ENCODE peak calls at places on chromosomes 16 and 17, in ten cellular contexts. One of them, this sample, is unnamed. For H3K4me1, the result is how much of the 10 kb centered on the place peaks cover.

GRCh38 chr16:67150058-67150832 is 553 bp downstream of the B3GNT9 start:
- DNase-seq in prostate gland: no peak
- DNase-seq in endothelial cell of umbilical vein: peak
- DNase-seq in stomach: no peak
- DNase-seq in transverse colon: no peak
- DNase-seq in vagina: no peak
- DNase-seq in H1: no peak
- DNase-seq in K562: peak
- DNase-seq in HCT116: no peak
- DNase-seq in upper lobe of left lung: no peak
- DNase-seq in this sample: peak

GRCh38 chr16:88759245-88759975 is 25.6 kb downstream of the PIEZO1 start:
- DNase-seq in prostate gland: peak
- DNase-seq in endothelial cell of umbilical vein: peak
- DNase-seq in stomach: peak
- DNase-seq in transverse colon: peak
- DNase-seq in vagina: no peak
- DNase-seq in H1: no peak
- DNase-seq in K562: no peak
- DNase-seq in HCT116: no peak
- DNase-seq in upper lobe of left lung: peak
- DNase-seq in this sample: peak

GRCh38 chr16:46972971-46973456 is 460 bp downstream of the DNAJA2 start:
- DNase-seq in prostate gland: peak
- DNase-seq in endothelial cell of umbilical vein: no peak
- DNase-seq in stomach: peak
- DNase-seq in transverse colon: peak
- DNase-seq in vagina: no peak
- DNase-seq in H1: no peak
- DNase-seq in K562: peak
- DNase-seq in HCT116: no peak
- DNase-seq in upper lobe of left lung: peak
- DNase-seq in this sample: peak

GRCh38 chr17:30226878-30227277 is 8.6 kb downstream of the SLC6A4 start:
- DNase-seq in prostate gland: no peak
- DNase-seq in endothelial cell of umbilical vein: no peak
- DNase-seq in stomach: no peak
- DNase-seq in transverse colon: no peak
- DNase-seq in vagina: no peak
- DNase-seq in H1: no peak
- DNase-seq in K562: no peak
- DNase-seq in HCT116: no peak
- DNase-seq in upper lobe of left lung: no peak
- DNase-seq in this sample: peak

GRCh38 chr17:71764507-71764906 is 356.3 kb upstream of the SOX9 start:
- DNase-seq in prostate gland: no peak
- DNase-seq in endothelial cell of umbilical vein: no peak
- DNase-seq in stomach: no peak
- DNase-seq in transverse colon: peak
- DNase-seq in vagina: no peak
- DNase-seq in H1: peak
- DNase-seq in K562: no peak
- DNase-seq in HCT116: peak
- DNase-seq in upper lobe of left lung: no peak
- DNase-seq in this sample: no peak

GRCh38 chr17:76354747-76355310 is 1.1 kb upstream of the PRPSAP1 start:
- DNase-seq in prostate gland: no peak
- DNase-seq in endothelial cell of umbilical vein: no peak
- DNase-seq in stomach: no peak
- DNase-seq in transverse colon: no peak
- DNase-seq in vagina: no peak
- DNase-seq in H1: no peak
- DNase-seq in K562: peak
- DNase-seq in HCT116: no peak
- DNase-seq in upper lobe of left lung: no peak
- DNase-seq in this sample: no peak

GRCh38 chr17:2420131-2420530 is 19.3 kb upstream of the MNT start:
- DNase-seq in prostate gland: no peak
- DNase-seq in endothelial cell of umbilical vein: no peak
- DNase-seq in stomach: no peak
- DNase-seq in transverse colon: no peak
- DNase-seq in vagina: no peak
- DNase-seq in H1: no peak
- DNase-seq in K562: no peak
- DNase-seq in HCT116: no peak
- DNase-seq in upper lobe of left lung: no peak
- DNase-seq in this sample: no peak

GRCh38 chr16:51151951-51152663 is 1.0 kb upstream of the SALL1 start:
- DNase-seq in prostate gland: no peak
- DNase-seq in endothelial cell of umbilical vein: no peak
- DNase-seq in stomach: peak
- DNase-seq in transverse colon: peak
- DNase-seq in vagina: no peak
- DNase-seq in H1: peak
- DNase-seq in K562: no peak
- DNase-seq in HCT116: no peak
- DNase-seq in upper lobe of left lung: no peak
- DNase-seq in this sample: no peak

GRCh38 chr16:58196898-58197313 is 1.0 kb downstream of the CSNK2A2 start:
- DNase-seq in prostate gland: no peak
- DNase-seq in endothelial cell of umbilical vein: peak
- DNase-seq in stomach: no peak
- DNase-seq in transverse colon: no peak
- DNase-seq in vagina: no peak
- DNase-seq in H1: no peak
- DNase-seq in K562: no peak
- DNase-seq in HCT116: no peak
- DNase-seq in upper lobe of left lung: no peak
- DNase-seq in this sample: no peak

GRCh38 chr17:39450051-39450450 is 1.0 kb downstream of the MED1 start:
- DNase-seq in prostate gland: no peak
- DNase-seq in endothelial cell of umbilical vein: no peak
- DNase-seq in stomach: no peak
- DNase-seq in transverse colon: no peak
- DNase-seq in vagina: no peak
- DNase-seq in H1: no peak
- DNase-seq in K562: no peak
- DNase-seq in HCT116: no peak
- DNase-seq in upper lobe of left lung: no peak
- DNase-seq in this sample: no peak

GRCh38 chr16:87058728-87059250 is 258.4 kb downstream of the C16orf95 start:
- DNase-seq in prostate gland: no peak
- DNase-seq in endothelial cell of umbilical vein: no peak
- DNase-seq in stomach: no peak
- DNase-seq in transverse colon: no peak
- DNase-seq in vagina: no peak
- DNase-seq in H1: no peak
- DNase-seq in K562: no peak
- DNase-seq in HCT116: no peak
- DNase-seq in upper lobe of left lung: no peak
- DNase-seq in this sample: no peak

GRCh38 chr16:89442990-89443726 is 47.2 kb downstream of the ANKRD11 start:
- DNase-seq in prostate gland: peak
- DNase-seq in endothelial cell of umbilical vein: peak
- DNase-seq in stomach: peak
- DNase-seq in transverse colon: peak
- DNase-seq in vagina: no peak
- DNase-seq in H1: no peak
- DNase-seq in K562: no peak
- DNase-seq in HCT116: peak
- DNase-seq in upper lobe of left lung: peak
- DNase-seq in this sample: peak

GRCh38 chr17:8060274-8060673 is 21.4 kb downstream of the ALOX15B start:
- DNase-seq in prostate gland: peak
- DNase-seq in endothelial cell of umbilical vein: peak
- DNase-seq in stomach: peak
- DNase-seq in transverse colon: peak
- DNase-seq in vagina: no peak
- DNase-seq in H1: no peak
- DNase-seq in K562: peak
- DNase-seq in HCT116: peak
- DNase-seq in upper lobe of left lung: peak
- DNase-seq in this sample: peak

GRCh38 chr16:17303101-17303500 is 167.7 kb downstream of the XYLT1 start:
- DNase-seq in prostate gland: no peak
- DNase-seq in endothelial cell of umbilical vein: no peak
- DNase-seq in stomach: peak
- DNase-seq in transverse colon: peak
- DNase-seq in vagina: no peak
- DNase-seq in H1: no peak
- DNase-seq in K562: no peak
- DNase-seq in HCT116: no peak
- DNase-seq in upper lobe of left lung: no peak
- DNase-seq in this sample: no peak

GRCh38 chr17:73690581-73691135 is 46.4 kb upstream of the SDK2 start:
- DNase-seq in prostate gland: no peak
- DNase-seq in endothelial cell of umbilical vein: no peak
- DNase-seq in stomach: no peak
- DNase-seq in transverse colon: no peak
- DNase-seq in vagina: no peak
- DNase-seq in H1: no peak
- DNase-seq in K562: peak
- DNase-seq in HCT116: no peak
- DNase-seq in upper lobe of left lung: no peak
- DNase-seq in this sample: no peak

GRCh38 chr17:38705803-38706624 is 941 bp downstream of the MLLT6 start:
- DNase-seq in prostate gland: peak
- DNase-seq in endothelial cell of umbilical vein: peak
- DNase-seq in stomach: peak
- DNase-seq in transverse colon: peak
- DNase-seq in vagina: no peak
- DNase-seq in H1: no peak
- DNase-seq in K562: peak
- DNase-seq in HCT116: no peak
- DNase-seq in upper lobe of left lung: peak
- DNase-seq in this sample: peak

GRCh38 chr17:42677921-42678781 is 1.4 kb upstream of the PLEKHH3 start:
- DNase-seq in prostate gland: peak
- DNase-seq in endothelial cell of umbilical vein: peak
- DNase-seq in stomach: peak
- DNase-seq in transverse colon: peak
- DNase-seq in vagina: peak
- DNase-seq in H1: no peak
- DNase-seq in K562: peak
- DNase-seq in HCT116: peak
- DNase-seq in upper lobe of left lung: peak
- DNase-seq in this sample: peak
- TF ChIP-seq POLR2A in prostate gland: peak
- TF ChIP-seq POLR2A in endothelial cell of umbilical vein: peak
- TF ChIP-seq POLR2A in stomach: no peak
- TF ChIP-seq POLR2A in transverse colon: peak
- TF ChIP-seq POLR2A in vagina: peak
- TF ChIP-seq POLR2A in H1: no peak
- TF ChIP-seq POLR2A in K562: peak
- TF ChIP-seq POLR2A in HCT116: peak
- TF ChIP-seq POLR2A in upper lobe of left lung: peak
- TF ChIP-seq POLR2A in this sample: no peak

GRCh38 chr16:68490358-68490757 is 42.0 kb upstream of the SMPD3 start:
- DNase-seq in prostate gland: no peak
- DNase-seq in endothelial cell of umbilical vein: no peak
- DNase-seq in stomach: no peak
- DNase-seq in transverse colon: no peak
- DNase-seq in vagina: no peak
- DNase-seq in H1: no peak
- DNase-seq in K562: no peak
- DNase-seq in HCT116: no peak
- DNase-seq in upper lobe of left lung: no peak
- DNase-seq in this sample: no peak
- H3K4me1 ChIP-seq in prostate gland: under half
- H3K4me1 ChIP-seq in endothelial cell of umbilical vein: under half
- H3K4me1 ChIP-seq in stomach: under half
- H3K4me1 ChIP-seq in transverse colon: under half
- H3K4me1 ChIP-seq in vagina: under half
- H3K4me1 ChIP-seq in H1: under half
- H3K4me1 ChIP-seq in K562: under half
- H3K4me1 ChIP-seq in HCT116: under half
- H3K4me1 ChIP-seq in upper lobe of left lung: under half
- H3K4me1 ChIP-seq in this sample: under half

DNA sequence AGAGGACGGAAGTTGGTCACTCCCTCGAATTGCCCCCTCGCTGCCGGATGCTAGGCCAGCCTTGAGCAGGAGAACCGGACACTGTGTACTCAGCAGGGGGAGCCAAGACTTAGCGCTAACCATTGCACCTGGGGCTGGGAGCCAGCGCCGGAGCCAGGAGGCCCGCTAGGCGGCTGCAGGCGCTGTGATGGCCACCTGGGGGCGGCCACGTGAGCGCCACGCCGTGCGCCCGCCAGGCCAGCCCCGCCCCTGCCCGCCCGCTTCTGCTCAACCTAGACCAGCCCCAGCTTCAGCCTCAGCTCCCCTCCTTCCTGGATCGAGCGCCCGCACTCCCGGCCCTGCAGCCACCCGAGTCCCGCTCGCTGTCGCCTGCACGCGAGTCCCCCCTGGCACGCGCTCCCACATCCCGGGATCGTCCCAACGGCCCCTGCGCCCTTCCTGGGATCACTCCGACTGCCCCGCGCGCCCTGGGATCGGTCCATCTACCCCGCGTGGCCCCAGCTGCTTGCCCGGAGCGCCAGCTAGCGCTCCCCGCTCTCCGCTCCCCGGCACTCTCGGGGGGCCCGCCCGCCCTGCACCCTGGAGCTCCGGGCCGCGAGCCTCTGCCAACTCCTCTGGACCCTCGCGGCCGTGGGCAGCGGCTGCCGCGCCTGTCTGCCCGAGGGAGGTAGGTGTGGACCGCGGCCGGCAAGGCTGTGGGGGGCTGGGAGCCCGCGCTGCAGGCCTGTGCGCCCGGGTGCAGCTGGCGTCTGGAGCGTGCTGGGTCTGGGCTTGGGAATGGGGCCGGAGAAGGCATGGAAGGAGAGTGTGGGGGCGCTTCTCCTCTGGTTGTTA is at the start of gene EEF2K:
- DNase-seq in prostate gland: peak
- DNase-seq in endothelial cell of umbilical vein: peak
- DNase-seq in stomach: peak
- DNase-seq in transverse colon: peak
- DNase-seq in vagina: peak
- DNase-seq in H1: peak
- DNase-seq in K562: peak
- DNase-seq in HCT116: peak
- DNase-seq in upper lobe of left lung: peak
- DNase-seq in this sample: peak
- TF ChIP-seq POLR2AphosphoS5 in prostate gland: peak
- TF ChIP-seq POLR2AphosphoS5 in endothelial cell of umbilical vein: peak
- TF ChIP-seq POLR2AphosphoS5 in stomach: peak
- TF ChIP-seq POLR2AphosphoS5 in transverse colon: peak
- TF ChIP-seq POLR2AphosphoS5 in vagina: peak
- TF ChIP-seq POLR2AphosphoS5 in H1: no peak
- TF ChIP-seq POLR2AphosphoS5 in K562: peak
- TF ChIP-seq POLR2AphosphoS5 in HCT116: peak
- TF ChIP-seq POLR2AphosphoS5 in upper lobe of left lung: peak
- TF ChIP-seq POLR2AphosphoS5 in this sample: peak

DNA sequence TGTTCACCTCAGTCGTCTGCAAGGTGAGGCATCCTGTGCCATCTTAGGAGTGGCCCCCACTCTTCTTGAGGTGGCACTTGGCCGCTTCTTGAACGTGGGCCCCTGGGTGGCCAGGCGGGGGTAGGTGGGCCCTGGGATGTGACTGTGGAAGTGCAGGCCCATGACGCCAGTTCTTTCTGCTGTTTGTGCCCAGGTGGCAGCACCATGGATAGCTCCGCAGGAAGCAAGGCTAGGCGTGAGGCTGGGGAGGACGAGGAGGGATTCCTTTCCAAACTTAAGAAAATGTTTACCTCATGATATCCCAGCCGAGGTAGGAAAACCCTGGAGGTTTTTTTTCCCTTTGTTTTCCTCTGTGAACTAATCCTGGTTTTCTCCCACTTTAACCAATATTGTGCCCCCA is 19.8 kb downstream of the NMRAL1 start:
- DNase-seq in prostate gland: no peak
- DNase-seq in endothelial cell of umbilical vein: no peak
- DNase-seq in stomach: no peak
- DNase-seq in transverse colon: no peak
- DNase-seq in vagina: no peak
- DNase-seq in H1: no peak
- DNase-seq in K562: no peak
- DNase-seq in HCT116: no peak
- DNase-seq in upper lobe of left lung: no peak
- DNase-seq in this sample: no peak
- TF ChIP-seq POLR2A in prostate gland: no peak
- TF ChIP-seq POLR2A in endothelial cell of umbilical vein: no peak
- TF ChIP-seq POLR2A in stomach: no peak
- TF ChIP-seq POLR2A in transverse colon: no peak
- TF ChIP-seq POLR2A in vagina: no peak
- TF ChIP-seq POLR2A in H1: no peak
- TF ChIP-seq POLR2A in K562: no peak
- TF ChIP-seq POLR2A in HCT116: no peak
- TF ChIP-seq POLR2A in upper lobe of left lung: no peak
- TF ChIP-seq POLR2A in this sample: no peak